ENCODE peak calls at places on chromosomes 13 and 19, in four cellular contexts. One of them, this sample, is unnamed.

GRCh38 chr13:43516401-43516826 is 270.4 kb downstream of the ENOX1 start:
- DNase-seq in ascending aorta: no peak
- DNase-seq in hepatocyte: peak
- DNase-seq in colonic mucosa: no peak
- DNase-seq in this sample: no peak

GRCh38 chr19:54355675-54356074 is 9.1 kb downstream of the LAIR1 start:
- DNase-seq in ascending aorta: no peak
- DNase-seq in hepatocyte: no peak
- DNase-seq in colonic mucosa: no peak
- DNase-seq in this sample: no peak

GRCh38 chr13:113862766-113863510 is 938 bp downstream of the GAS6 start:
- DNase-seq in ascending aorta: no peak
- DNase-seq in hepatocyte: peak
- DNase-seq in colonic mucosa: peak
- DNase-seq in this sample: peak

GRCh38 chr19:42269518-42270345 is 680 bp downstream of the CIC start:
- DNase-seq in ascending aorta: no peak
- DNase-seq in hepatocyte: no peak
- DNase-seq in colonic mucosa: peak
- DNase-seq in this sample: peak

GRCh38 chr13:99926014-99926731 is 45.4 kb downstream of the ZIC5 start:
- DNase-seq in ascending aorta: no peak
- DNase-seq in hepatocyte: no peak
- DNase-seq in colonic mucosa: peak
- DNase-seq in this sample: no peak

GRCh38 chr13:44068169-44068568 is 188.5 kb downstream of the LACC1 start:
- DNase-seq in ascending aorta: no peak
- DNase-seq in hepatocyte: no peak
- DNase-seq in colonic mucosa: no peak
- DNase-seq in this sample: no peak

GRCh38 chr13:80599765-80600164 is 258.8 kb upstream of the SPRY2 start:
- DNase-seq in ascending aorta: no peak
- DNase-seq in hepatocyte: no peak
- DNase-seq in colonic mucosa: no peak
- DNase-seq in this sample: no peak

GRCh38 chr13:20891768-20892167 is 10.8 kb downstream of the XPO4 start:
- DNase-seq in ascending aorta: no peak
- DNase-seq in hepatocyte: no peak
- DNase-seq in colonic mucosa: no peak
- DNase-seq in this sample: no peak

GRCh38 chr19:41223431-41224234 is 4.6 kb downstream of the AXL start:
- DNase-seq in ascending aorta: peak
- DNase-seq in hepatocyte: peak
- DNase-seq in colonic mucosa: no peak
- DNase-seq in this sample: peak

DNA sequence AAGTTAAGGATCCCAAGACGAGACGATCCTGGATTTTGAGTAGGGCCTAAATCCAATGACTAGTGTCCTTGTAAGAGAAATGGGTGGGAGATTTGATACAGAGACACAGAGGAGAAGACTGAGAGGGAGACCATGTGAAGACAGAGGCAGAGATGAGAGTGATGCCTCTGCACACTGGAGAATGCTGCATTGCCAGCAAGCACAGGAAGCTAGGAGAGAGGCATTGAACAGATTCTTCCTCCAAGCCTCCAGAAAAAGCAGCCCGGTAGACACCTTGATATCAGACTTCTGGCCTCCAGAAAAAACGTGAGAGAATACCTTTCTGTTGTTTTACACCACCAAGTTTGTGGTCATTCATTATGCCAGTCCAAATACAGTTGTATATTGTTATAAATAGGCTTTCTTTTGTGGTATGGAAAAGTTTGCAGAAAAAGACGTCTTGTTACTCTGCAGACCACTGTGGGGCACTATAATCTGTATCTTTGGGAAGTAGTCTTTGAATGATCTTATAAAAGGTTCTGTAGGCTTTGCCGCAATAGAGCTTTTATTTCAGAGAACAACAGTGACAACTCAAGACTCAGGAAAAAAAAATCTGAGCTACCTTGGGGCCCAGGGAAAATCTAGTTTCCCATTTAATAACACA is 17.9 kb upstream of the RFC3 start:
- DNase-seq in ascending aorta: no peak
- DNase-seq in hepatocyte: peak
- DNase-seq in colonic mucosa: no peak
- DNase-seq in this sample: no peak
- H3K4me3 ChIP-seq in ascending aorta: no peak
- H3K4me3 ChIP-seq in hepatocyte: no peak
- H3K4me3 ChIP-seq in colonic mucosa: no peak
- H3K4me3 ChIP-seq in this sample: no peak

GRCh38 chr19:17021793-17022590 is 4.6 kb downstream of the CPAMD8 start:
- DNase-seq in ascending aorta: no peak
- DNase-seq in hepatocyte: no peak
- DNase-seq in colonic mucosa: no peak
- DNase-seq in this sample: no peak
- H3K4me3 ChIP-seq in ascending aorta: no peak
- H3K4me3 ChIP-seq in hepatocyte: no peak
- H3K4me3 ChIP-seq in colonic mucosa: no peak
- H3K4me3 ChIP-seq in this sample: no peak

GRCh38 chr19:45599286-45599685 is 2.7 kb downstream of the GPR4 start:
- DNase-seq in ascending aorta: no peak
- DNase-seq in hepatocyte: no peak
- DNase-seq in colonic mucosa: no peak
- DNase-seq in this sample: no peak

GRCh38 chr19:45601115-45601514 is 897 bp downstream of the GPR4 start:
- DNase-seq in ascending aorta: no peak
- DNase-seq in hepatocyte: no peak
- DNase-seq in colonic mucosa: no peak
- DNase-seq in this sample: no peak

GRCh38 chr19:45600340-45600885 is 1.6 kb downstream of the GPR4 start:
- DNase-seq in ascending aorta: no peak
- DNase-seq in hepatocyte: no peak
- DNase-seq in colonic mucosa: no peak
- DNase-seq in this sample: no peak

GRCh38 chr19:45598267-45599011 is 3.6 kb downstream of the GPR4 start:
- DNase-seq in ascending aorta: no peak
- DNase-seq in hepatocyte: no peak
- DNase-seq in colonic mucosa: no peak
- DNase-seq in this sample: no peak

DNA sequence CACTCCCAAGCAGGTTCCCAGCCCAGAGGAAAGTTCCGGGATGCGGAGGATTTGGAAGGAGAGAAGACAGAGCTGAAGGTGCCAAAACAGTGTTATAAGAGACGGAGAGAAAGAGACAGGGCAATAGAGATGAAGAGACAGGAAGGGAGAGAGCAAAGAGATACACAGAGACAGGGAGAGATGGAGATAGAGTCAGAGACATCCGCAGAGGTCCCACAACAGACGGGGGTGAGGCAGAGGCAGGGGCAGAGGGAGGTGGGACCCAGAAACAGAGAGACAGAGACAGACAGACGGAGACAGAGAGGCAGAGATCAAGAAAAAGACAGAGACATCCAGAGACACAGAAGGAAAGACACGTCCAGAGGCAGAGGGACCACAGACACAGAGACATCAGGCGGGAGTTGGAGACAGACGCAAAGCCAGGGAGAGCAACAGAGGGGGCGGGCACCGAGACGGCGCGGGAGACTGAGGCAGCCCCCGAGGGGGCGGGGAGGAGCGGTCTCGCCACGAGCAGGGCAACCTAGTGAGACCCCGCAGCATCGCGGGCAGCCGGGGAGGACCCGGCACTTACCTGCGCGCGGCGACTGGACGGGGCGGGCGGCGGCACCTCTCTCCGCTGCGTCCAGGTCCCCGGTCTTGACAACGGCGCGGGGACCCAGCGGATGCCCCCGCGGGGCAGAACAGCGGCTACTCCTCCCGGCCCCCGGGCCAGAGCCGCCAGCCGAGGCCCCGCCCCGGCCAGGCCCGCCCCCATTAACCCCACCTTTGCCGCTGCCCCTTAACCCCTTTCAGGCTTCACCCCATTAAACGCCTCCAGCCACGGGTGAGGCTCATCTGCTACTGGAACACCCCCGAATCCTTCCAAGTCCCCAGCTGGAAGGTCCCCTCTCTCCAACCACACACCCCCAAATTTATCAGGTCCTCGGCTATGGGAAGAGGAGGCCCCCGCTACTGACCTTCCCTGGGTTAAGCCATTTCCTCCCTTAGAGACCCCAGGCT is at the start of gene GPR4:
- DNase-seq in ascending aorta: no peak
- DNase-seq in hepatocyte: peak
- DNase-seq in colonic mucosa: no peak
- DNase-seq in this sample: no peak
- H3K4me3 ChIP-seq in ascending aorta: peak
- H3K4me3 ChIP-seq in hepatocyte: no peak
- H3K4me3 ChIP-seq in colonic mucosa: peak
- H3K4me3 ChIP-seq in this sample: no peak

DNA sequence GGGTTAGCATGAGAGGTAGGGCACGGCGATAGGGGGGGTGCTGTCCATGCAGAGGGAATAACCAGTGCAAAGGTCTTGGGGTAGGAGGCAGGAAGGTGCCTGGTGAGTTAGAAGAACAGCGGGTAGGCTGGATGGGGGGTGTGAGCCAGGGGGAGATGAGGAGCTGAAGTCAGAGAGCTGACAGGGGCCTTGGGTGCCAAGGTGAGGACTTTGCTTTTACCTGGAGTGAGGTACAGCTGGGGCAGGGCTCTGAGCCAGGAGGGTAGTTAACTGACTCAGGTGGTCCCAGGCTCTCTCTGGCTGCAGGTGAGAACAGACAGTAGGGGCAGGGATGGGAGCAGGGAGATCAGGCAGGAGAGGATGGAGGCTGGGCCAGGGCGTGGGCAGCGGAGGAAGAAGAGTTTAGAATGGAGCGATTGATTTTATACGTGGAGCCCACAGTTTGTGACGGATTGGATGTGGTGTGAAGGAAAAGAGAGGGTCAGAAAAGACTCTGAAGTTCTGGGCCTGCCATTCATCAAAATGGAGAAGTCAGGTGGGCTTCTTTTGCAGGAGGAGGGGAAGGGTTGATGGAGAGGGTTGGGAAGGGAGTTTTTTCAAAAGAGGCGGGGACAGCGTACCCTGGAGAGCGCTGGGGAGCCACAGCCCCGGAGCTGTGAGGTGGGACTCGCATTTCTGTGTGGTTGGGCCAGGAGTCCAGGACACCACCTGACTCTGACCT is 1.2 kb upstream of the GRAMD1A start:
- DNase-seq in ascending aorta: no peak
- DNase-seq in hepatocyte: no peak
- DNase-seq in colonic mucosa: peak
- DNase-seq in this sample: peak
- H3K4me3 ChIP-seq in ascending aorta: peak
- H3K4me3 ChIP-seq in hepatocyte: no peak
- H3K4me3 ChIP-seq in colonic mucosa: peak
- H3K4me3 ChIP-seq in this sample: peak